ENCODE peak calls at places on chromosomes 16 and 17, in six cellular contexts. G, Z, A, K, I and W are unnamed samples.

GRCh38 chr17:74779948-74780400 is 3.8 kb upstream of the NAT9 start:
- DNase-seq in G (no peak), Z (peak; percentile 76), A (peak; percentile 38), K (no peak), I (peak; percentile 87), W (peak; percentile 94)

GRCh38 chr16:49934557-49935260 is 78.8 kb upstream of the ZNF423 start:
- DNase-seq in G (no peak), Z (no peak), A (no peak), K (no peak), I (no peak), W (no peak)

GRCh38 chr17:17919169-17920107 is 52.8 kb downstream of the TOM1L2 start:
- DNase-seq in G (peak; percentile 77), Z (peak; percentile 72), A (peak; percentile 82), K (peak; percentile 79), I (peak; percentile 71), W (peak; percentile 86)

GRCh38 chr16:16149710-16150116 is 73.6 kb downstream of the ABCC6 start:
- DNase-seq in G (no peak), Z (no peak), A (no peak), K (no peak), I (no peak), W (no peak)

GRCh38 chr17:80456465-80457235 is 19.8 kb downstream of the NPTX1 start:
- DNase-seq in G (peak; percentile 38), Z (no peak), A (peak; percentile 68), K (no peak), I (peak; percentile 9), W (no peak)

GRCh38 chr16:84643180-84643583 is 5.1 kb upstream of the KLHL36 start:
- DNase-seq in G (peak; percentile 91), Z (no peak), A (peak; percentile 65), K (no peak), I (no peak), W (no peak)

GRCh38 chr17:21218101-21218500 is 4.1 kb upstream of the TMEM11 start:
- DNase-seq in G (no peak), Z (no peak), A (no peak), K (no peak), I (no peak), W (no peak)

GRCh38 chr16:51553314-51553713 is 402.2 kb upstream of the SALL1 start:
- DNase-seq in G (no peak), Z (no peak), A (no peak), K (no peak), I (no peak), W (no peak)

GRCh38 chr16:88378836-88379693 is 3.7 kb upstream of the ZNF469 start:
- DNase-seq in G (no peak), Z (no peak), A (no peak), K (peak; percentile 24), I (no peak), W (no peak)

GRCh38 chr16:86667035-86667434 is 88.7 kb downstream of the FOXL1 start:
- DNase-seq in G (peak; percentile 61), Z (no peak), A (peak; percentile 72), K (no peak), I (no peak), W (no peak)

GRCh38 chr17:76032073-76032779 is 5.1 kb upstream of the EVPL start:
- DNase-seq in G (no peak), Z (no peak), A (no peak), K (no peak), I (no peak), W (no peak)

GRCh38 chr16:1377406-1378010 is 25.8 kb downstream of the GNPTG start:
- DNase-seq in G (no peak), Z (no peak), A (no peak), K (peak; percentile 56), I (no peak), W (no peak)
- H3K4me3 ChIP-seq in G (no peak overlapping the region), Z (no peak overlapping the region), A (no peak overlapping the region), K (no peak overlapping the region), I (no peak overlapping the region), W (no peak overlapping the region)

DNA sequence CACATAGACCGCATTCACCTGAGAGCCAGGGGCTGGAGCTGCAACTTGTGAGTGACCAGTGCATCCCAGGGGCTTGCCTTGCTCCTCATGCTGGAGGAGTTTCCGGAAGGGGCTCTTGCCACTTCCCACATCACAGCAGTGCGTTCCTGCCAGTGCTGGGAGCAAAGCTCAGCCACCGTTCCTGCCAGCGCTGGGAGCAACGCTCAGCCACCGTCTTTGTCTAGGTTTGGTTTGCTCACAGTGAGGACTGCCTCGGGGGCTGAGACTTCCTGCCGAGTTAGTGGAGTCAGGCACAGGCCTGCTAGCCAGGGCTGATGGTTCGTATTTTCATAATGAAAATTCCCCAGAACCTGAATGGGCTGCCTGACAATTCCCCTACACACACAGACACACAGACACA is 5.4 kb upstream of the CHRNE start:
- DNase-seq in G (no peak), Z (no peak), A (no peak), K (no peak), I (no peak), W (no peak)
- H3K4me3 ChIP-seq in G (no peak overlapping the region), Z (no peak overlapping the region), A (no peak overlapping the region), K (no peak overlapping the region), I (no peak overlapping the region), W (no peak overlapping the region)

GRCh38 chr16:23141500-23141899 is 7.8 kb downstream of the USP31 start:
- DNase-seq in G (no peak), Z (no peak), A (no peak), K (no peak), I (no peak), W (no peak)
- H3K4me3 ChIP-seq in G (no peak overlapping the region), Z (no peak overlapping the region), A (no peak overlapping the region), K (no peak overlapping the region), I (no peak overlapping the region), W (no peak overlapping the region)

DNA sequence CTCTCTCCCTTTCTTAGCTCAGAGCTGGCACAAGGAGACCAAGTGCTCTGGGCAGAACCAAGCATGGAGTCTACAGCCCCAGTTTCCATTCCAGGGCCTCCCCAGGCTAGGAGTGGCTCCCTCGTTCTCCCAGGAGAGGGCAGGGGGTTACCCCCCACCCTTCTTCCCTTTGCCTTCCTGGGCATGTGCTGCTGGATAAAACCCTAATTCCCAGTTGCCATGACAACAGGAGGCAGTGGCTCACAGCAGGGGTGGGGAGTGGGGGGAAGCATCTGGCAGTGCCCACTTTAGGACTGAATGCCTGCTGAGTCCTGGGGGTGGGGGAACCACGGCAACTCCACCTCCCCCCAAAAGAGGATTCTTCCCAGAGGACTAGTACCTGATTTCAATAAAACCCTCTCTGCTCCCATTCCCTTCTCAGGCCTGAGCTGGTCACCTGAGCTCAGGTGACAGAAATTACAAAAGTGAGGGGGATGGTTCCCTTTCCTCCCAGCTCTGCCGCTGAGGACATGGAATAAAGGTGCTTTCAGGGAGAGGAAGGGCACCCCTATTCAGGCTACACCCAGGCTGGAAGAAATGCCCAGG is 1.8 kb downstream of the MPP2 start:
- DNase-seq in G (no peak), Z (no peak), A (no peak), K (no peak), I (peak; percentile 11), W (no peak)
- H3K4me3 ChIP-seq in G (no peak overlapping the region), Z (no peak overlapping the region), A (no peak overlapping the region), K (peak overlapping the region; percentile 96), I (no peak overlapping the region), W (no peak overlapping the region)

DNA sequence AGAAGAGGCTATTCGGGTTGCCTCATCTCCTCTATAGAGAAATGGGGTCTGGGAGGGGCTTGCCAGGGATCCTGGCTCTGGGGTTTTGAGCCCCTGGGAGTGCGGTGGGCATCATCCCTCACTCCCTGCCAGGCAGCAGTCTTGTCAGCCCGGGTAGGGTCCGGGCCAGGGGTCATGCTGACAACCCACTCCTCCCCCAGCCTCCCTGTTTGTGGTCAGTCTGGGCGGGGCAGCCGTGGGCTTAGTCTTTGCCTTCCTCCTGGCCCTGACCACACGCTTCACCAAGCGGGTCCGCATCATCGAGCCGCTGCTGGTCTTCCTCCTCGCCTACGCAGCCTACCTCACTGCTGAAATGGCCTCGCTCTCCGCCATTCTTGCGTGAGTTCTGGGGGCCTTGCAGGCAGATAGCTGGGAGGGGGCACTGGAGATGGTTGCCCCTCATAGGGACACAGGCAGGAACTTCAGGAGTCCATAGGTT is 6.8 kb downstream of the SLC9A5 start:
- DNase-seq in G (no peak), Z (no peak), A (no peak), K (no peak), I (no peak), W (no peak)
- H3K4me3 ChIP-seq in G (no peak overlapping the region), Z (no peak overlapping the region), A (no peak overlapping the region), K (no peak overlapping the region), I (no peak overlapping the region), W (no peak overlapping the region)

GRCh38 chr17:45971698-45972141 is 27.3 kb upstream of the STH start:
- DNase-seq in G (no peak), Z (no peak), A (no peak), K (no peak), I (no peak), W (no peak)

GRCh38 chr17:45968732-45969131 is 30.3 kb upstream of the STH start:
- DNase-seq in G (no peak), Z (no peak), A (no peak), K (no peak), I (no peak), W (no peak)

GRCh38 chr17:45969726-45970125 is 29.3 kb upstream of the STH start:
- DNase-seq in G (no peak), Z (no peak), A (no peak), K (no peak), I (no peak), W (no peak)

GRCh38 chr17:45972531-45972930 is 26.5 kb upstream of the STH start:
- DNase-seq in G (no peak), Z (no peak), A (no peak), K (no peak), I (no peak), W (no peak)

DNA sequence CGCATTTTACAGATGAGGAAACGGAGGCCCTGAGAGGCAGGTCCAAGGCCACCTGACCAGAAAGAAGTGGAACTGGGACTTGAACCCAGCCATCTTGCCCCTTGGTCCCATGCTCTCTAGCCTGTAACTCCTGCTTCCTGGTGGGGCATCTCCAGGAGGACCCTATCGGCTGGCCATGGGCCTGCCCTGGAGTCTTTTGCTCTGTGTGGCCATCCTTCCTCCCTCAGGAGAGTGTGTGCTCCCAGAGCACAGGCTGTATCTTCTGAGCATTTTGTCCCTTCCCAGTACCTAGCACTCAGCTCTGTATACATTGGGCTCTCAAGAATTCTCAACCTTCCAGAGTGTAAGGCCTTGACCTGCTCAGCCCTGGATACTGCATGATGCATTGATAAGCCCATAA is 28.4 kb upstream of the STH start:
- DNase-seq in G (no peak), Z (no peak), A (no peak), K (no peak), I (no peak), W (no peak)
- H3K4me3 ChIP-seq in G (no peak overlapping the region), Z (no peak overlapping the region), A (no peak overlapping the region), K (no peak overlapping the region), I (no peak overlapping the region), W (no peak overlapping the region)

GRCh38 chr17:77435272-77436057 is 294.7 kb downstream of the SEC14L1 start:
- DNase-seq in G (no peak), Z (peak; percentile 86), A (no peak), K (no peak), I (peak; percentile 67), W (no peak)
- H3K4me3 ChIP-seq in G (no peak overlapping the region), Z (peak overlapping the region; percentile 70), A (no peak overlapping the region), K (no peak overlapping the region), I (peak overlapping the region; percentile 47), W (no peak overlapping the region)